ENCODE peak calls at places on chromosome 14, in five cellular contexts. F, W, I, Q and E are unnamed samples.

GRCh38 chr14:22837059-22837749 is 819 bp downstream of the MMP14 start:
- DNase-seq in Q (no peak), F (peak; percentile 44), W (peak; percentile 71), I (no peak), E (no peak)

GRCh38 chr14:92880351-92880750 is 42.6 kb upstream of the CHGA start:
- DNase-seq in Q (no peak), F (no peak), I (no peak), W (no peak), E (no peak)

GRCh38 chr14:87155850-87156491 is 837.0 kb downstream of the GALC start:
- DNase-seq in F (no peak), I (no peak), Q (no peak), W (no peak), E (no peak)

GRCh38 chr14:57747036-57747435 is 118.9 kb downstream of the SLC35F4 start:
- DNase-seq in Q (no peak), I (no peak), F (peak; percentile 48), W (peak; percentile 76), E (no peak)

GRCh38 chr14:99982449-99983250 is 82.6 kb upstream of the EVL start:
- DNase-seq in I (no peak), Q (peak; percentile 32), W (peak; percentile 48), F (no peak), E (no peak)

GRCh38 chr14:50082784-50083466 is 33.4 kb downstream of the VCPKMT start:
- DNase-seq in W (peak; percentile 57), F (peak; percentile 51), I (no peak), Q (no peak), E (no peak)

GRCh38 chr14:56334458-56334857 is 216.2 kb downstream of the PELI2 start:
- DNase-seq in Q (no peak), I (no peak), F (no peak), W (no peak), E (no peak)

GRCh38 chr14:102218688-102219087 is 79.0 kb downstream of the WDR20 start:
- DNase-seq in W (no peak), F (no peak), I (no peak), Q (no peak), E (no peak)

GRCh38 chr14:54781936-54782802 is 120.5 kb downstream of the GCH1 start:
- DNase-seq in F (no peak), I (no peak), Q (no peak), W (no peak), E (no peak)

GRCh38 chr14:90676859-90677258 is 139.4 kb downstream of the TTC7B start:
- DNase-seq in I (no peak), F (no peak), Q (no peak), W (no peak), E (no peak)

GRCh38 chr14:89349196-89350008 is 67.6 kb downstream of the FOXN3 start:
- DNase-seq in Q (peak; percentile 95), W (peak; percentile 52), I (no peak), F (no peak), E (no peak)

GRCh38 chr14:57641776-57642175 is 148.1 kb upstream of the CCDC198 start:
- DNase-seq in F (no peak), I (no peak), Q (no peak), W (no peak), E (no peak)

GRCh38 chr14:31777312-31777711 is 216.1 kb downstream of the NUBPL start:
- DNase-seq in F (no peak), Q (no peak), I (no peak), W (no peak), E (no peak)

GRCh38 chr14:74843653-74844052 is 32.3 kb downstream of the PROX2 start:
- DNase-seq in W (no peak), F (no peak), I (no peak), Q (no peak), E (peak; percentile 83)

GRCh38 chr14:74846168-74846567 is 29.8 kb downstream of the PROX2 start:
- DNase-seq in I (no peak), Q (no peak), W (no peak), F (no peak), E (peak; percentile 76)

GRCh38 chr14:74838141-74838540 is 37.8 kb downstream of the PROX2 start:
- DNase-seq in Q (no peak), F (no peak), I (no peak), W (no peak), E (no peak)

GRCh38 chr14:74840603-74841030 is 35.3 kb downstream of the PROX2 start:
- DNase-seq in F (no peak), W (no peak), Q (no peak), I (no peak), E (no peak)

DNA sequence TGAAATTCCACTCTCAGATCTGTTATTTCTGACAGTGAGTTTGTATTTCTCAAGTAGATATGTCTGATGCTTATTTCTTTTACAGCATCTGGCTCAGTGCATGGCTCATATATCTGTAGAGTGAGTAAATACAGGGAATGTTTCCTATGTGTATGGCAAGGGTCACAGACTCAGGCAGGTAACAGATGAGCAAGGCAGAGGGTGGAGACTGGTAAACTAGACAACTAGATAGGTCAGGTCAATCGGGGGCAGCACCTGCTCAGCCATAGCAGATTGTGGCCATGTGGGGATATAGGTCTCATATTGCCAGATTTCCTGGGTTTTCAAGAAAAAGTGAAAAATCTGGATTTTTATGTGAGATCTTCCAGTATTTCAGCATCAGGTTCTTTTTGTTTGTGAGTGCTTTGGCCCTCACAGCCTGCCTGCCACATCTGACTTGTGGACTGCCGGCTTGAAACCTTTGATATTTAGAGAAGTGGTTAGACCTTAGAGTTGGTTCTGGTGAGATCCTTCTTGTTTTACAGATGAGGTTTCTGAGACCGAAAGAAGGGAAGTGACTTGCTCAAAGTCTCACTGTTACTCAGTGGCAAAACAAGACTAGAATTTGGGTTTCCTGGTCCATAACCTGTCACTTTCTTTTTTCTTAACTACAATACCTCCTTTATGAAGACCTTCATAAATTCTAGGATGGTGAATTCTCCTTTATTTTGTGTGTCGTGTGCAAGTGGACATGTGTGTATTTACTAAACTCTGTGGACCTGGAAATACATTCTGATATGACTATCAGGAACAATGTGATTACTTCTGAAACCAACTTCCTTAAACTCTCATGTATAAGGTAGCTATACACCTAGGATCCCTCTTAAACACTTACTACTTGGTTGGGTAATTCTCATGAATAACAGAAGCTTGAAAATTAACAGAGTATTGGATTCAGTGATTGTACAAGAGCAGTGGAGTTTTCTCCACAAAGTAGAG is 34.4 kb downstream of the PROX2 start:
- DNase-seq in F (no peak), Q (no peak), I (no peak), W (no peak), E (no peak)
- H3K4me3 ChIP-seq in F (no peak overlapping the region), Q (no peak overlapping the region), I (no peak overlapping the region), W (no peak overlapping the region), E (no peak overlapping the region)

DNA sequence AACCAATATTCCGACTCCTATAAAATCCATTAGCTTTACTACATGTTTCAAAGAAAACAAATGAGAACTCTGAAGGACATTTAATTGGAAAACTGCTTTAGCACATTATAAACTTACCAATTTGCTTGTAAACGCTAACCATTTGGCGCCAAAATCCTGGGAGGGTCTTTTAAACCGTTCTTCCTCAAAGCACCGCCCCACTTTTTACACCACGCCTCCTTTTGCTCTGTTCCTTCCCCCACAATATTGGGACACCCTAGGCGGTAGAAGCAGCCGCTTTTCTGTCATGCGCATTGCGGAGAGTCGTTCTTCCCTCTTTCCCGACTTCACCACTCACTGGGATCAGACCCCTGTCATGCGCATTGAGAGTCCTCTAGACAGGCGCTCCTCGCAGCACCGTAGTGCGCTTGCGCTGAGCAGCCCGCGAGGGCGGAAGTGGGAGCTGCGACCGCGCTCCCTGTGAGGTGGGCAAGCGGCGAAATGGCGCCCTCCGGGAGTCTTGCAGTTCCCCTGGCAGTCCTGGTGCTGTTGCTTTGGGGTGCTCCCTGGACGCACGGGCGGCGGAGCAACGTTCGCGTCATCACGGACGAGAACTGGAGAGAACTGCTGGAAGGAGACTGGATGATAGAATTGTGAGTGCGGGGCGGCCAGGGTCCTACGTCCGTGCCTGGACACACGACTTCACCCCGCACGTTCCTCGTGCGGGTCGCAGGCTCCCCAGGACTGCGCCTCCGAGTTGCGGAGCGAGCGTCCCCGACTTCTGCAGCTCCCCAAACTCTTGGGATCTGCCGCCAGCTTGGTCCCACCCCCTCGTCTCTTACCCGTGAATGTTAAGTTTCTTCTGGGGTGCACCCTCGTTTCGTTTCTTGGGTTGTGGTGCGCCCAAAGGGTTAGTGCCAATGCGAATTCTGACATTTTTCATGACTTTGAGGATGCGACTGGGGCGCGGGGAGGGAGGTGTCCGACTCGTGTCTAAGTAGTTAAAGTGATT is at the start of gene TMX1:
- DNase-seq in Q (peak; percentile 98), F (peak; percentile 97), W (peak; percentile 94), I (peak; percentile 95), E (peak; percentile 99)
- TF ChIP-seq CTCF in Q (no peak), F (no peak), W (no peak), I (no peak), E (no peak)

GRCh38 chr14:60510976-60511599 is 2.1 kb downstream of the SIX6 start:
- DNase-seq in Q (no peak), I (no peak), W (no peak), F (no peak), E (no peak)

GRCh38 chr14:60515696-60516284 is 6.8 kb downstream of the SIX6 start:
- DNase-seq in W (no peak), Q (no peak), I (no peak), F (no peak), E (no peak)

GRCh38 chr14:60514378-60515243 is 5.7 kb downstream of the SIX6 start:
- DNase-seq in W (no peak), F (no peak), Q (peak; percentile 35), I (no peak), E (no peak)

GRCh38 chr14:60512952-60513554 is 4.1 kb downstream of the SIX6 start:
- DNase-seq in F (no peak), Q (no peak), I (no peak), W (no peak), E (no peak)

DNA sequence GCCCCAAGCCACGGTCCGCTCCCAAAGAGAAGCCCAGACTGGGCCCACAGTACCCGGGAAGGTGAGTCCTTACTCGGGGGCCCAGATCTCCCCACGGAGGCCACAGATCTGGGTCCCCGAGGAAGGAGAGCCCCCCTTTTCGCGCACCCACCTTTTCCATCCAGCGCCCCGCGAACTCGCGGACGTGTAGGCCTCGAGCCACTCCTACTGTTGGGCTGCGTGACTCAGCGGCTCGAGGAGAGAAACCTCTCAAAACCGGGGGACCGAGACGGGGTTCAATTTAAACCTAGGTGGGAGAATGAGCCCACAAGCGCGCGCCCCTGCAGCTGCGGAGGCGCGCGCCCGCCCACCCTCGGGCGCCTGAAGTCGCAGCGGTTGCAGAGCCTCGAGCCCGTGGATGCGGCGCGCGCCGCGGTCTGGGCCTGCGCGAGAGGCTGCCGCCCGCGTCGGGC is 6.3 kb downstream of the SIX6 start:
- DNase-seq in I (no peak), W (no peak), F (no peak), Q (no peak), E (no peak)
- H3K4me3 ChIP-seq in I (peak overlapping the region; percentile 19), W (peak overlapping the region; percentile 39), F (peak overlapping the region; percentile 26), Q (peak overlapping the region; percentile 64), E (no peak overlapping the region)

DNA sequence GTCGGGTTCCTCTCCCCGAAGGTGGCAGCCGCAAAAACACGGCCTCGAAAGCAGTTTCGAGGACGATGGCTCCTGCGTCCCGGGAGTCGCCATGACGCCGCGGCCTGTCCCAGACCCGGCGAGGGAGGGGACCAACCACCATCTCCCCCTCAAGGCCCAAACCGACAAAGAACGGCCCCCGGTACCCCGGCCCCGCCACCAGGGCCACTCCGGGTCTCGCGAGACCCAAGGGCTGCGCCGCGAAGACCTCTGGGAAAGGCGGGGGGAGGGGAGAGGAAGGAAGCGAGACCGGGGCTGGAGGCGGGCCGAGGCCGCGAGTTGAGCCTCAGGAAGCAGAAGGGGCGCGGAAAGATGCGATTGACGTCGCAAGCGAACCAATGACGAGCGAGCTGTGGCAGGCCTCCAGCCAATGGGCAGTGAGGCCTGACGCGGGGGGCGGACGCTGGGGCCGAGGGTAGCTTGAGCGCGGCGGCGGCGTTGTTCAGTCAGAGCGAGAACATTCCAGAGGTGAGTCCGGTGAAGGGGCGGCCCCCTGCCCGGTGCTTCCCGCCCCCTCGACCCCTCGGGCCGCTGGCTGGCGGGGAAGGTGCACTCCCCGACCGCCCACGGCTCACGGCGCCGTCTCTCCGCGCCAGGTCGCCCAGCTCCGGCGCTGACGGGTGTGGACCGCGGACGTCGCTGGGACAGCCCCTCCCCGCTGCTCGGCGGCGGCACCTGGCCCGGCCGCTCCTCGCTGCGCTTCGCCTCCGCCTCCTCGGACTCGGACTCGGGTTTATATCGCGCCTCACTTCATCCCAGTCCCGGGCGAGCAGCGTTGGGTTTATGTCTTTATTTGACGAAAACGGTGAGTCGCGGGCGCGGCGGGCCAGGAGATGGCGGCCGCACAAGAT is at the start of gene EIF5:
- DNase-seq in Q (peak; percentile 99), W (peak; percentile 99), I (peak; percentile 99), F (peak; percentile 99), E (peak; percentile 93)
- TF ChIP-seq CTCF in Q (peak; percentile 26), W (no peak), I (no peak), F (peak; percentile 72), E (no peak)